ENCODE peak calls at places on chromosomes 3 and 15, in ten cellular contexts. L is posterior cingulate gyrus, Q is hippocampal formation, F is 8988T, E is cardiac fibroblast, N is H9, C is breast epithelium, B is choroid plexus epithelial cell, A is right lobe of liver, G is EH. V is an unnamed sample.

GRCh38 chr3:175198991-175199390 is 339.9 kb downstream of the NAALADL2 start:
- DNase-seq in A (no peak), L (no peak), Q (no peak), C (no peak), E (no peak), G (no peak), N (no peak), B (no peak), F (no peak), V (no peak)

GRCh38 chr3:54122046-54122801 is at the start of gene CACNA2D3:
- DNase-seq in N (peak), C (no peak), Q (no peak), E (peak), G (peak), A (no peak), B (peak), L (peak), F (no peak), V (no peak)

GRCh38 chr3:50112462-50112861 is 23.7 kb downstream of the RBM5 start:
- DNase-seq in A (no peak), B (no peak), E (no peak), G (no peak), F (no peak), Q (no peak), N (no peak), L (no peak), C (no peak), V (no peak)

GRCh38 chr15:58462547-58462946 is 30.8 kb downstream of the LIPC start:
- DNase-seq in C (no peak), A (no peak), N (peak), F (no peak), B (no peak), G (no peak), E (no peak), L (no peak), Q (no peak), V (no peak)

GRCh38 chr3:3110299-3110630 is at the start of gene IL5RA:
- DNase-seq in E (peak), A (no peak), C (no peak), L (no peak), F (no peak), Q (no peak), N (peak), B (peak), G (no peak), V (no peak)

GRCh38 chr3:73745429-73746247 is 120.9 kb upstream of the PDZRN3 start:
- DNase-seq in B (no peak), F (no peak), C (no peak), A (no peak), L (no peak), E (peak), G (peak), Q (no peak), N (no peak), V (no peak)

GRCh38 chr3:10337323-10338163 is 16.6 kb upstream of the SEC13 start:
- DNase-seq in L (no peak), C (no peak), B (no peak), A (no peak), G (no peak), N (no peak), F (no peak), E (no peak), Q (no peak), V (no peak)

GRCh38 chr15:50190723-50191122 is 8.7 kb downstream of the SLC27A2 start:
- DNase-seq in L (no peak), B (no peak), E (no peak), C (no peak), A (no peak), Q (no peak), F (no peak), G (no peak), N (no peak), V (no peak)

GRCh38 chr15:80242132-80242769 is 9.8 kb downstream of the CTXND1 start:
- DNase-seq in G (peak), B (peak), N (peak), Q (no peak), F (no peak), E (peak), A (no peak), C (no peak), L (no peak), V (no peak)